ENCODE peak calls at places on chromosomes 16 and 17, in ten cellular contexts. A is uterus; Y is keratinocyte; C is GM23338; Z is neuronal stem cell; Q is CD4-positive, CD25-positive, alpha-beta regulatory T cell; P is heart right ventricle; L is right atrium auricular region; G is neural progenitor cell; N is sigmoid colon. X is an unnamed sample. For H3K36me3, the result is how much of the 10 kb centered on the place peaks cover.

GRCh38 chr17:6082335-6082734 is 12.2 kb downstream of the WSCD1 start:
- DNase-seq in N (no peak), Q (no peak), Z (no peak), A (no peak), C (no peak), P (no peak), L (no peak), Y (no peak), G (no peak), X (no peak)

GRCh38 chr16:25052530-25052929 is 37.4 kb upstream of the ARHGAP17 start:
- DNase-seq in G (no peak), Q (no peak), A (no peak), Y (no peak), C (no peak), L (no peak), N (no peak), Z (no peak), P (peak), X (no peak)

GRCh38 chr16:31569360-31569717 is 41.6 kb downstream of the AHSP start:
- DNase-seq in Z (no peak), A (no peak), Y (no peak), L (no peak), C (peak), P (no peak), G (peak), N (no peak), Q (no peak), X (no peak)

GRCh38 chr17:17780941-17781590 is 55.7 kb downstream of the SREBF1 start:
- DNase-seq in Q (no peak), N (peak), Z (peak), Y (no peak), L (no peak), C (peak), A (peak), G (peak), P (no peak), X (peak)

GRCh38 chr17:17783825-17784598 is 52.8 kb downstream of the SREBF1 start:
- DNase-seq in C (peak), Q (no peak), L (no peak), N (no peak), A (peak), Y (no peak), P (peak), G (peak), Z (peak), X (no peak)

GRCh38 chr17:38600906-38601305 is 4.8 kb downstream of the SRCIN1 start:
- DNase-seq in Z (no peak), C (peak), L (no peak), Q (no peak), G (peak), A (no peak), N (no peak), Y (no peak), P (no peak), X (no peak)

GRCh38 chr16:28193530-28194423 is 18.0 kb downstream of the XPO6 start:
- DNase-seq in C (no peak), N (no peak), L (no peak), G (no peak), A (no peak), Z (no peak), P (no peak), Y (no peak), Q (peak), X (peak)

GRCh38 chr17:43367588-43368242 is 31.1 kb upstream of the ARL4D start:
- DNase-seq in C (peak), Q (no peak), P (no peak), A (no peak), Y (no peak), L (no peak), G (peak), Z (peak), N (no peak), X (peak)

GRCh38 chr16:1541293-1542165 is 8.1 kb downstream of the TMEM204 start:
- DNase-seq in Y (no peak), C (no peak), L (no peak), P (no peak), G (no peak), Z (no peak), A (no peak), Q (no peak), N (no peak), X (no peak)

GRCh38 chr16:10978124-10978523 is 33.8 kb downstream of the CLEC16A start:
- DNase-seq in A (no peak), Y (no peak), C (no peak), Z (no peak), N (no peak), L (no peak), G (no peak), P (no peak), Q (no peak), X (no peak)

GRCh38 chr16:10978846-10979446 is 34.6 kb downstream of the CLEC16A start:
- DNase-seq in Q (no peak), Z (no peak), L (no peak), Y (no peak), C (no peak), P (no peak), A (no peak), N (no peak), G (no peak), X (no peak)

GRCh38 chr16:10981697-10982216 is 37.4 kb downstream of the CLEC16A start:
- DNase-seq in Q (peak), L (no peak), Z (no peak), G (no peak), A (no peak), Y (no peak), N (no peak), P (no peak), C (peak), X (no peak)

GRCh38 chr16:10980811-10981210 is 36.4 kb downstream of the CLEC16A start:
- DNase-seq in G (no peak), C (no peak), L (no peak), Q (no peak), Y (no peak), P (no peak), N (no peak), Z (no peak), A (no peak), X (no peak)

DNA sequence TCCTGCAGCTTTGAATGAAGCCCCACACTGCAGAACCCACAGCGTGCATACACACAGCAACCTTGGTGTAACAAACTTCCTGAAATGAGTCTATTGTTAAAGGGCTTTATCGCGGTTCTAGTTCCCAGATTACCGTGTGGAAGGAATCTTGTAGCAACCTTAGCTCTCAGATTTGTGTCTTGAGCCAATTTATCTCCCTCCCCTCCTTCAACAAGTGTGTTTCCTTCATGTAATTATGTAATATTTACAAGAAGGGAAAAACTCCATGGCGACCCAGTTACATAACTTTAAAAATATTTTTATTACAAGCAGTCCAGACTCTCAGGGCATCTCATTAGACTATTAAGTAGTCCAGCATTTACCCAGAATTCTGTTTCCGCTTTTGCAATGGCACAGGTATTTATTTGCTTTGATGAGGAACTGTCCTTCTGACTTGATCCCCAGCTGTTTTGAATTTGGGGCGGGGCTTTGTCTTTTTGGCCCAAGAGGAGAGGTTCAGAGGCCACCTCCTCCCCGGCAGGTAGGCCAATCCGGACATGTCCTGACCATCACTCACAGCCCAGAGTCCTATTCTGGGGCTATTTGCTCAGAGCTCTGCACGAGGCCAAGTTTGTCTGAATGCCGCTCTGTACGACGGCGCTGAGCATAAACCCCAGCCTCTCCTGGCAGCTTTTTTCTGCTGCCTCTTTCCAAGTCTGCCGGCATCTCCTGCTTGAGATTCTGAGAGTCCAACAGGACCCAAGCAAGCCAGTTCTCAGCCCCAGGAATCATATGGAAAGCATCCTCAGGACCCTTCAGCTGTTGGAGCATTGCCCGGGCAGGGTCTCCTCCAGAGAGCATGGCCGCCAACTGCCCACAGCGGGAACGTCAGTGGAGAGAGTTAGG is 35.6 kb downstream of the CLEC16A start:
- DNase-seq in Z (no peak), G (no peak), N (peak), Y (no peak), L (peak), Q (no peak), C (peak), P (no peak), A (peak), X (no peak)
- H3K36me3 ChIP-seq in Z (under half), G (under half), N (under half), Y (under half), L (half or more), Q (under half), C (under half), P (under half), A (under half), X (under half)

GRCh38 chr17:45308840-45309239 is 8.0 kb downstream of the MAP3K14 start:
- DNase-seq in G (no peak), P (no peak), N (no peak), C (no peak), Z (no peak), Y (no peak), L (no peak), A (no peak), Q (no peak), X (no peak)
- H3K36me3 ChIP-seq in G (under half), P (under half), N (under half), C (under half), Z (under half), Y (under half), L (under half), A (under half), Q (under half), X (under half)

GRCh38 chr16:81371106-81371505 is 56.3 kb downstream of the GAN start:
- DNase-seq in Z (no peak), P (no peak), C (no peak), A (no peak), G (no peak), N (no peak), Y (no peak), L (no peak), Q (no peak), X (no peak)
- H3K36me3 ChIP-seq in Z (under half), P (under half), C (under half), A (under half), G (under half), N (under half), Y (under half), L (under half), Q (under half), X (under half)

DNA sequence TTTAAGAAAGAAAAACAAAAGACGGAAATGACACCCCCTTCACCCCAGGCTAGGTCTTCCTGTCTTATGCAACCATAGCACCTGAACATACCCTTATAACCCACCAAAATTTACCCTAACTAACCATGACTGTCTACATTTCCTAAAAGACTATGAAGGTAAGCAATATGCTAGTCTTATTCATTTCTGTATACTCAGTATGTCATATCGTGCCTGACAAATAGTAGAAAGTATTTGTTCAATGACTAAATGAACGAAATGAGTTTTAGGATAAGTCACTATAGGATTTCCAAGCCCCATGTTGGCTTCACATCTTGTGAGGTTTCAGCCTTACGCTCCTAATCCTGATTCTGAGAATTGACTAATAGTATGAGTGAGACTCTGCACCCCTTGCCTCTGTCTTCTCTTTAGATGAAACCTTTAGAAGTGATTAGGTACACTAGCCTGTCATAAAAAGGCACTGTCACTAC is 6.5 kb downstream of the ADAT1 start:
- DNase-seq in Y (no peak), L (no peak), A (no peak), P (no peak), Q (peak), Z (no peak), C (no peak), N (no peak), G (no peak), X (no peak)
- H3K36me3 ChIP-seq in Y (under half), L (under half), A (under half), P (under half), Q (under half), Z (under half), C (under half), N (under half), G (under half), X (half or more)

X was measured in SJSA1.